ENCODE peak calls at places on chromosomes 13 and 19, in four cellular contexts. X, L, A and B are unnamed samples.

GRCh38 chr13:32587774-32588165 is 1.5 kb downstream of the PDS5B start:
- DNase-seq in A (peak; percentile 27), X (no peak), L (peak; percentile 33), B (peak; percentile 21)

GRCh38 chr13:77431449-77431848 is 104.1 kb upstream of the SCEL start:
- DNase-seq in A (no peak), X (no peak), L (no peak), B (no peak)

GRCh38 chr19:30968210-30968609 is 381.0 kb downstream of the TSHZ3 start:
- DNase-seq in X (peak; percentile 32), L (no peak), A (no peak), B (no peak)

GRCh38 chr13:113148940-113149503 is 9.4 kb upstream of the PROZ start:
- DNase-seq in X (no peak), L (no peak), A (no peak), B (no peak)

GRCh38 chr19:52369463-52370340 is at the start of gene ZNF880:
- DNase-seq in L (peak; percentile 84), A (peak; percentile 81), X (peak; percentile 98), B (peak; percentile 52)

GRCh38 chr13:112657850-112658445 is 31.9 kb upstream of the ATP11A start:
- DNase-seq in A (peak; percentile 67), L (peak; percentile 81), X (no peak), B (peak; percentile 63)

GRCh38 chr13:76512676-76513277 is 373.4 kb downstream of the KCTD12 start:
- DNase-seq in X (no peak), L (peak; percentile 76), A (peak; percentile 96), B (peak; percentile 87)

GRCh38 chr19:5714819-5715218 is 5.1 kb downstream of the LONP1 start:
- DNase-seq in A (no peak), X (no peak), L (no peak), B (no peak)

GRCh38 chr19:33496496-33496895 is 25.1 kb downstream of the PEPD start:
- DNase-seq in L (no peak), X (no peak), A (no peak), B (no peak)

GRCh38 chr19:2978467-2978767 is 1.1 kb downstream of the TLE6 start:
- DNase-seq in L (no peak), A (no peak), X (no peak), B (no peak)

GRCh38 chr13:112874751-112875300 is 94.2 kb upstream of the MCF2L start:
- DNase-seq in X (no peak), A (no peak), L (no peak), B (no peak)

GRCh38 chr19:49150106-49150943 is 4.9 kb downstream of the HRC start:
- DNase-seq in L (peak; percentile 68), X (peak; percentile 95), A (peak; percentile 62), B (peak; percentile 86)

GRCh38 chr13:37868691-37869505 is 674 bp downstream of the TRPC4 start:
- DNase-seq in X (peak; percentile 59), L (no peak), A (peak; percentile 51), B (no peak)
- TF ChIP-seq EZH2 in X (no peak), L (no peak), A (no peak), B (no peak)

GRCh38 chr19:42303101-42303464 is 659 bp upstream of the PAFAH1B3 start:
- DNase-seq in A (no peak), L (no peak), X (no peak), B (no peak)
- TF ChIP-seq EZH2 in A (no peak), L (no peak), X (no peak), B (no peak)

GRCh38 chr19:14267224-14267741 is 61.3 kb upstream of the ADGRL1 start:
- DNase-seq in X (no peak), L (no peak), A (no peak), B (no peak)

GRCh38 chr19:14265285-14266036 is 59.5 kb upstream of the ADGRL1 start:
- DNase-seq in X (peak; percentile 77), A (no peak), L (no peak), B (no peak)
- TF ChIP-seq EZH2 in X (no peak), A (peak; percentile 52), L (no peak), B (no peak)

GRCh38 chr19:47595937-47596336 is 13.0 kb upstream of the BICRA start:
- DNase-seq in L (no peak), A (no peak), X (no peak), B (no peak)

GRCh38 chr19:47601180-47601904 is 7.6 kb upstream of the BICRA start:
- DNase-seq in X (no peak), L (no peak), A (no peak), B (peak; percentile 53)

GRCh38 chr19:47598407-47599349 is 10.3 kb upstream of the BICRA start:
- DNase-seq in X (peak; percentile 97), L (peak; percentile 92), A (peak; percentile 94), B (peak; percentile 94)

GRCh38 chr19:47603706-47604310 is 5.1 kb upstream of the BICRA start:
- DNase-seq in X (no peak), A (no peak), L (no peak), B (no peak)

GRCh38 chr19:47600246-47601179 is 8.4 kb upstream of the BICRA start:
- DNase-seq in L (peak; percentile 99), X (peak; percentile 100), A (peak; percentile 94), B (peak; percentile 98)
- TF ChIP-seq EZH2 in L (no peak), X (no peak), A (no peak), B (no peak)

DNA sequence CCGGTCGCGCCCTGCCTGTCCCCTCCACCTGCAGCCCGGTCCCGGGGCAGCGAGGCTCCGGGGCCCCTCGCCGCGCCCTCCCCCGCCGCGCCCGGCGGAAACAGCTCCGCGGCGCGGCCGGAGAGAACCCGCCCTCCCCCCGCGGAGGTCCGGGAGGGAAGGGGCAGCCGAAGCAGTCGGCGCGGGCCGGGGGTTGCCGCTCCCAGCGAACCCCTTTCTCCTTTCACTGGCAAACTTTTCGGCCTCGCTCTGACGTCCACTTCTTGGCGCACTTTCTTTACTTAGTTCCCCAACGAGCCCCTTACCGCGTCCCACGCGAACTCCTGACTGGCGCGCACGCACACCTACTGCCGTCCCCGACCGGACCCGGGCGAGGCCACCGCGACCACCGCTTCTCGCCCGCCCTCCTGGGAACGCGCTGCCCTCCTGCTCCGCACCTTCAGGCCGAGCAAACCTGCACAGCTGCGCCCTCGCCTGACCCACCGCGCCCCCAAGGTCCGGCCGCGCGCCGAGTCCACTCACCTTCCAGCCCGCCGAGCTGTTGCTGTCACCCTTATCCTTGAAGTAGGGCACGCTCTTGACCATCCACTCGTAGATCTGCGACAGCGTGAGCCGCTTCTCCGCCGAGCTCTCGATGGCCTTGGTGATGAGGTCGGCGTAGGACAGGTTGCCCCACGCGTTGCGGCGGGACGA is 1.2 kb downstream of the FOXO1 start:
- DNase-seq in X (peak; percentile 47), L (peak; percentile 52), A (peak; percentile 22), B (peak; percentile 26)
- TF ChIP-seq EZH2 in X (no peak), L (no peak), A (peak; percentile 42), B (no peak)

DNA sequence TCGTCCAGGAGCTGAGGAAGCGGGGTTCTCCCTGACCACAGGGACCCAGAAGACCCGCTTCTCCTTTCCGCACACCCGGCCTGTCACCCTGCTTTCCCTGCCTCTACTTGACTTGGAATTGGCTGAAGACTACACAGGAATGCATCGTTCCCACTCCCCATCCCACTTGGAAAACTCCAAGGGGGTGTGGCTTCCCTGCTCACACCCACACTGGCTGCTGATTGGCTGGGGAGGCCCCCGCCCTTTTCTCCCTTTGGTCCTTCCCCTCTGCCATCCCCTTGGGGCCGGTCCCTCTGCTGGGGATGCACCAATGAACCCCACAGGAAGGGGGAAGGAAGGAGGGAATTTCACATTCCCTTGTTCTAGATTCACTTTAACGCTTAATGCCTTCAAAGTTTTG is 18.9 kb downstream of the VASP start:
- DNase-seq in A (peak; percentile 50), L (peak; percentile 55), X (peak; percentile 97), B (peak; percentile 75)
- TF ChIP-seq EZH2 in A (no peak), L (no peak), X (no peak), B (no peak)

GRCh38 chr19:17952041-17952976 is 14.6 kb upstream of the KCNN1 start:
- DNase-seq in A (no peak), X (peak; percentile 59), L (no peak), B (no peak)
- TF ChIP-seq EZH2 in A (peak; percentile 87), X (no peak), L (peak; percentile 92), B (peak; percentile 85)

DNA sequence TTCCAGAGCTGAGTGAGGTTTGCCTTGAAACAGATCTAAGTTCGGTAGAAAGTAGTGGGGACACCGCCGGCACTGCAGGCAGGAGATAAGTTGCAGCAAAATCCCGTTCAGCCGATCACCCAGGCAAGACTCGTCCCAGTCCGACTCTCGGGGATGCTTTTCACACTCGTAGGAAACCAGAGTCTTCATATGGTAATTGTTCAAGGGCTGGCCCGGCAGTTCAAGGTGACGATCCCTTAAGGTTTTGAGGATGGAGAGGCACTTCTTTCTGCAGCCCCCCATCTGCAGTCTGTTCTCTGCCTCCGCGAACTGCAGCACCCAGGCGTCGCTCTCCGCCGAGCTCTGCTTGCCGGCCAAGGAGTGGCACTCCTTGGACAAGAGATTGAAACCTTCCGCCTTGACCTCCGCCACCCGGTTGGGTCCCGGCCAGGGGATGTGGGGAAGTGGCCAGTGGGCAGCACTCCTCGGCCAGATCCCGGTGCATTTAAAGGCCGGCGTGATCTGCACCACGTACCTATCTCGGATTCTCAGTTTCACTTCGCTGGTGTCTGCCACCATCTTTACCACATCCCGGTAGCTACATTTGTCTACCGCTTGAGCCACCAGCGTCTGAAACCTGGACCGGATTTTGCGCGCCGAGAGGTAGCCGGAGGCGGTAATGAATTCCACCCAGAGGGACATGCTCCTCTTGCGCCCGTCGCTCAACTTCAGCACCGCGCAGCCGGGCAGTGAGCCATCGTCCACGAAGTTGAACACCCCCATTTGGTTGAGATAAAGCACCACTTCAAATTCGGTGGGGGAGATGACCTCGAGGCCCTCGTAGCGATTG is 1.1 kb downstream of the MAB21L1 start:
- DNase-seq in X (peak; percentile 75), L (peak; percentile 17), A (peak; percentile 26), B (no peak)
- TF ChIP-seq EZH2 in X (peak; percentile 2), L (no peak), A (no peak), B (no peak)

DNA sequence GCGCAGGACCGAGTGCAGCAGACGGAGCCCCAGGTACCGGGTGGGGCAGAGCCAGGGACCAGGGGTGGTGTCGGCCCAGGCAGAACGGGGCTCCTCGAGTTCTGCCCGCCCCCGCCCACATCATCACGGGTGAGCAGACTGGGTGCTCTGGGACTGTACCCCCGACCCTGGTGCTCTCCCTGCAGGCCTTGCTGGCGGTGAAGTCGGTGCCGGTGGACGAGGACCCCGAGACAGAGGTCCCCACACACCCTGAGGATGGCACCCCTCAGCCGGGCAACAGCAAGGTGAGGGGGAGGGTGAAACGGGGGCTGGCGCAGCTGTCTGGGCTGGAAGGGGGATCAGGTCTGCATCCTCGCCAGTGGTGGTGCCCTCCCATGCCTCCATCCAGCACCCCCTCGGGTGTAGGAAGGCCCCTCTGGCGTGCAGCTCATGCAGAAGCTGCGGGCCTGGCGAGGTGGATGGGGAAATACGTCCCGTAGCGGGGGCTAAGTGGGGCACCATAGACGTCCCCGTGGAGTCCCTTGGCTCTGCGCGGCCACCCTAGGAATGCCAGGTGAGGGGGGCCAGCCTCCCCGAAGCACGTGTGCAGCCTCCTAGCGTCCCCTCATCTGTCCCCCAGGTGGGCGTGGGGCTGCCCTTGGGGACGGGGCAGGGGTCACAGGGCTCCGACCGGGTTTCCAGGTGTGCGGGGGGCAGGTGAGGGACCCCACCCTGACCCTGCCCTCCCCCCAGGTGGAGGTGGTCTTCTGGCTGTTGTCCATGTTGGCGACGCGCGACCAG is 6.4 kb downstream of the APC2 start:
- DNase-seq in X (peak; percentile 0), A (no peak), L (no peak), B (no peak)
- TF ChIP-seq EZH2 in X (no peak), A (no peak), L (no peak), B (no peak)